ENCODE peak calls at places on chromosome 6, in ten cellular contexts. J is tibial nerve; F is upper lobe of right lung; Y is IMR-90; S is PC-9; H is neuronal stem cell; P is neural progenitor cell; B is right atrium auricular region; Z is heart left ventricle; D is CD8-positive, alpha-beta memory T cell. N is an unnamed sample. For H3K4me1 and H3K27me3, the result is how much of the 10 kb centered on the place peaks cover.

GRCh38 chr6:4608361-4609115 is 167.7 kb upstream of the CDYL start:
- DNase-seq in F (no peak), P (no peak), H (no peak), J (no peak), Z (no peak), Y (no peak), B (no peak), S (no peak), D (no peak), N (no peak)

GRCh38 chr6:143700684-143701342 is 23.0 kb downstream of the PHACTR2 start:
- DNase-seq in H (no peak), S (no peak), Z (peak), F (no peak), D (no peak), Y (peak), P (no peak), J (no peak), B (no peak), N (no peak)

GRCh38 chr6:154302111-154302752 is 54.4 kb downstream of the IPCEF1 start:
- DNase-seq in D (no peak), S (no peak), P (no peak), F (no peak), J (no peak), B (no peak), Y (peak), H (no peak), Z (no peak), N (no peak)

GRCh38 chr6:3841711-3842565 is 7.2 kb upstream of the FAM50B start:
- DNase-seq in S (peak), F (no peak), Z (no peak), B (no peak), D (no peak), Y (peak), H (no peak), P (no peak), J (no peak), N (no peak)

GRCh38 chr6:143060806-143061596 is at the start of gene AIG1:
- DNase-seq in F (no peak), Z (no peak), S (no peak), J (peak), H (peak), B (peak), P (peak), D (peak), Y (no peak), N (peak)

GRCh38 chr6:64258302-64258701 is 622.7 kb downstream of the PHF3 start:
- DNase-seq in H (no peak), D (no peak), S (no peak), B (no peak), F (no peak), J (no peak), Y (no peak), P (no peak), Z (no peak), N (no peak)

GRCh38 chr6:81769834-81770233 is 17.4 kb upstream of the TENT5A start:
- DNase-seq in D (no peak), J (no peak), H (no peak), P (peak), B (no peak), F (no peak), Y (peak), Z (no peak), S (no peak), N (no peak)

GRCh38 chr6:75157336-75157735 is 48.5 kb downstream of the COL12A1 start:
- DNase-seq in Y (no peak), B (no peak), D (no peak), H (no peak), F (no peak), J (no peak), P (no peak), S (no peak), Z (no peak), N (no peak)

GRCh38 chr6:37482356-37483292 is 17.1 kb downstream of the CCDC167 start:
- DNase-seq in H (no peak), Y (no peak), P (no peak), J (no peak), F (no peak), S (no peak), D (no peak), Z (no peak), B (no peak), N (no peak)

GRCh38 chr6:963456-963855 is 270.5 kb upstream of the EXOC2 start:
- DNase-seq in P (no peak), H (no peak), Z (no peak), S (no peak), Y (no peak), J (no peak), D (no peak), B (no peak), F (no peak), N (no peak)

GRCh38 chr6:118382126-118382525 is 166.0 kb upstream of the PLN start:
- DNase-seq in B (no peak), S (no peak), P (no peak), F (no peak), J (no peak), H (no peak), Z (no peak), D (no peak), Y (no peak), N (no peak)

GRCh38 chr6:12467706-12468670 is 177.8 kb downstream of the EDN1 start:
- DNase-seq in Y (peak), D (no peak), B (no peak), J (no peak), S (no peak), F (no peak), H (no peak), Z (no peak), P (no peak), N (no peak)

GRCh38 chr6:5967594-5967993 is 39.1 kb downstream of the NRN1 start:
- DNase-seq in P (no peak), S (no peak), D (no peak), Y (no peak), F (no peak), B (no peak), Z (no peak), H (no peak), J (no peak), N (no peak)

GRCh38 chr6:12751694-12752304 is 35.2 kb downstream of the PHACTR1 start:
- DNase-seq in P (peak), S (peak), B (no peak), H (peak), D (no peak), Y (peak), Z (peak), F (no peak), J (no peak), N (no peak)

GRCh38 chr6:766625-767024 is 73.7 kb upstream of the EXOC2 start:
- DNase-seq in Y (no peak), P (no peak), H (no peak), Z (no peak), J (no peak), F (no peak), D (no peak), B (no peak), S (no peak), N (no peak)

GRCh38 chr6:26286168-26286854 is 78.7 kb upstream of the BTN3A2 start:
- DNase-seq in B (peak), H (peak), P (peak), S (peak), J (peak), F (peak), Y (peak), D (peak), Z (peak), N (peak)

GRCh38 chr6:5998236-5998635 is 8.5 kb downstream of the NRN1 start:
- DNase-seq in S (no peak), F (no peak), P (peak), Z (no peak), H (no peak), D (no peak), Y (no peak), B (no peak), J (no peak), N (no peak)

GRCh38 chr6:151577257-151577656 is 83.4 kb downstream of the CCDC170 start:
- DNase-seq in Z (no peak), J (no peak), Y (no peak), P (no peak), F (no peak), B (no peak), D (no peak), S (no peak), H (no peak), N (no peak)

GRCh38 chr6:110646951-110647910 is 168.0 kb downstream of the CDK19 start:
- DNase-seq in D (no peak), F (no peak), P (peak), Y (no peak), J (no peak), Z (no peak), S (no peak), B (no peak), H (no peak), N (no peak)

GRCh38 chr6:154053141-154053540 is 14.1 kb downstream of the OPRM1 start:
- DNase-seq in J (no peak), H (no peak), Z (no peak), B (no peak), S (no peak), D (no peak), F (no peak), P (no peak), Y (no peak), N (no peak)

GRCh38 chr6:158575550-158575949 is 15.7 kb downstream of the TMEM181 start:
- DNase-seq in B (no peak), J (no peak), Y (no peak), Z (no peak), H (no peak), D (no peak), S (no peak), P (no peak), F (no peak), N (no peak)

GRCh38 chr6:9621276-9621675 is 793.6 kb downstream of the TFAP2A start:
- DNase-seq in S (no peak), Y (peak), B (no peak), P (no peak), F (no peak), D (no peak), J (no peak), Z (no peak), H (no peak), N (no peak)

GRCh38 chr6:6811151-6812002 is 222.9 kb downstream of the LY86 start:
- DNase-seq in J (no peak), S (peak), D (peak), P (peak), F (no peak), H (no peak), Z (no peak), Y (peak), B (no peak), N (no peak)

GRCh38 chr6:54737247-54737646 is 109.3 kb upstream of the FAM83B start:
- DNase-seq in P (peak), B (no peak), J (no peak), S (no peak), Z (no peak), D (no peak), Y (no peak), H (no peak), F (peak), N (peak)

GRCh38 chr6:56040271-56040670 is 164.9 kb upstream of the BMP5 start:
- DNase-seq in J (no peak), Y (peak), S (no peak), B (no peak), H (no peak), F (no peak), D (no peak), P (no peak), Z (no peak), N (no peak)

GRCh38 chr6:136445063-136445462 is 105.2 kb downstream of the MAP7 start:
- DNase-seq in J (no peak), F (no peak), Y (no peak), S (no peak), D (no peak), B (no peak), P (no peak), H (no peak), Z (no peak), N (no peak)

GRCh38 chr6:146354451-146354850 is 189.2 kb upstream of the RAB32 start:
- DNase-seq in J (no peak), H (no peak), S (no peak), P (no peak), D (no peak), Z (no peak), B (no peak), Y (no peak), F (no peak), N (no peak)

GRCh38 chr6:93784794-93785757 is 365.7 kb upstream of the EPHA7 start:
- DNase-seq in Z (no peak), D (no peak), S (peak), F (no peak), H (no peak), Y (no peak), J (no peak), B (no peak), P (peak), N (no peak)

GRCh38 chr6:150661608-150662007 is 61.9 kb downstream of the PLEKHG1 start:
- DNase-seq in J (no peak), Z (no peak), S (no peak), F (no peak), B (no peak), P (no peak), Y (no peak), D (no peak), H (no peak), N (no peak)

GRCh38 chr6:48986105-48986504 is 476.9 kb downstream of the MMUT start:
- DNase-seq in P (no peak), D (no peak), F (no peak), B (no peak), S (no peak), Y (no peak), Z (no peak), H (no peak), J (no peak), N (no peak)

GRCh38 chr6:72466971-72467566 is 154.8 kb upstream of the KCNQ5 start:
- DNase-seq in F (no peak), Z (no peak), S (no peak), J (no peak), P (no peak), H (no peak), Y (no peak), B (no peak), D (no peak), N (no peak)

GRCh38 chr6:7803219-7803618 is 77.3 kb downstream of the BMP6 start:
- DNase-seq in S (no peak), D (no peak), P (no peak), F (no peak), Y (no peak), Z (no peak), J (no peak), B (no peak), H (no peak), N (no peak)

GRCh38 chr6:34652263-34652662 is 44.3 kb downstream of the ILRUN start:
- DNase-seq in D (no peak), B (no peak), J (no peak), P (no peak), H (no peak), Z (no peak), S (no peak), F (no peak), Y (no peak), N (no peak)

GRCh38 chr6:34657037-34657306 is 39.6 kb downstream of the ILRUN start:
- DNase-seq in Z (no peak), J (no peak), F (no peak), D (no peak), H (no peak), B (no peak), S (no peak), P (no peak), Y (no peak), N (no peak)

GRCh38 chr6:34650823-34651222 is 45.7 kb downstream of the ILRUN start:
- DNase-seq in Y (no peak), H (no peak), D (no peak), S (no peak), P (no peak), J (no peak), Z (no peak), F (no peak), B (no peak), N (no peak)

GRCh38 chr6:34656378-34657036 is 40.1 kb downstream of the ILRUN start:
- DNase-seq in J (no peak), H (no peak), D (peak), Z (no peak), Y (peak), B (no peak), F (no peak), S (no peak), P (no peak), N (no peak)

GRCh38 chr6:34654061-34654460 is 42.5 kb downstream of the ILRUN start:
- DNase-seq in P (no peak), Z (no peak), H (no peak), S (no peak), Y (no peak), J (no peak), F (no peak), D (no peak), B (no peak), N (no peak)
- H3K4me1 ChIP-seq in P (under half), Z (under half), H (under half), S (half or more), Y (under half), J (under half), F (under half), D (under half), B (under half), N (under half)

GRCh38 chr6:41638801-41639555 is 710 bp downstream of the MDFI start:
- DNase-seq in Z (no peak), F (no peak), P (peak), H (peak), B (no peak), D (no peak), Y (no peak), S (no peak), J (no peak), N (peak)

GRCh38 chr6:41638002-41638800 is at the start of gene MDFI:
- DNase-seq in Z (no peak), P (peak), D (no peak), B (no peak), J (no peak), Y (no peak), S (no peak), H (peak), F (no peak), N (peak)

GRCh38 chr6:41635365-41635764 is 2.9 kb upstream of the MDFI start:
- DNase-seq in S (no peak), Y (no peak), P (no peak), B (no peak), J (no peak), H (no peak), F (peak), Z (no peak), D (no peak), N (no peak)

GRCh38 chr6:41636803-41637178 is 1.5 kb upstream of the MDFI start:
- DNase-seq in S (peak), B (no peak), Z (no peak), Y (no peak), P (peak), D (no peak), J (no peak), H (no peak), F (peak), N (no peak)

DNA sequence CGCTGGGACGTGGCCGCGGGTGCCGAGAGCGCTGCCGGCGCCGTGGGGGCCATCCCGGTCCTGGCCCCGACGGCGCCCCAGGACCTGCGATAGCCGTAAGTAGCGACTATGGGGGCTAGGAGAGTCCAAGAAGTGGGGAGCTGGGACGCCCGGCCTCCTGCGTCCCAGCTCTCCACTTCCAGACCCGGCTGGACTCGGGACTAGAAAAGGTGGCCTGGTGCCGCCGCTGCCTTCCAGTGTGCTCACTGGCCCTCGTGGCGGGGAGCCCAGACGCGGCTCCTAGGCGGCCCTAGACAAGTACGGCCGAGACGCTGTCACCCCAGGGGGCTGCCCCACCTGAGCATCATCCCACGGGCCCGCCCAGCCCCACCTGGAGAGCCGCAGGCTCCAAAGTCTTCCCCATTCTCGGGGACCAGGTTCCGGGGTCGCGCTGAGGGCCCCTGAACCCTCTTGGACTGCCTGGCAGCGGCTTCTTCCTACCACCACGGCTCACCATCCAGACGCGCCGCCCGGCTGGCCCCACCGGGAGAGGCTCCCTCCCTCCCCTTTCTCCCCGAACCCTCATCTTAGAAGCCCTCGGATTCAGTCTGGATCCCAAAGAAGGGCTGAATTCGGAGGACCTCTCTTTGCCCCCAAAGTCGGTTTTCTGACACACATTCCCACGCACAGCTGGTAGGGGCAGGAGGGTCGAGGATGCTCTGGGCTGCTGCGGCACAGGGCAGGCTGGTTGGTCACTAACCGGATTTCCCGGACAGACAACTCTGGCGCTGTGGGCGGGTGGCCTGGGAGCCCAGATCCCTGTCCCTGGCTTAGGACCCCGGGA is 878 bp upstream of the MDFI start:
- DNase-seq in J (no peak), Y (no peak), F (no peak), H (no peak), B (no peak), Z (no peak), D (no peak), S (peak), P (peak), N (no peak)
- H3K27me3 ChIP-seq in J (under half), Y (half or more), F (under half), H (under half), B (under half), Z (under half), D (under half), S (under half), P (half or more), N (under half)

DNA sequence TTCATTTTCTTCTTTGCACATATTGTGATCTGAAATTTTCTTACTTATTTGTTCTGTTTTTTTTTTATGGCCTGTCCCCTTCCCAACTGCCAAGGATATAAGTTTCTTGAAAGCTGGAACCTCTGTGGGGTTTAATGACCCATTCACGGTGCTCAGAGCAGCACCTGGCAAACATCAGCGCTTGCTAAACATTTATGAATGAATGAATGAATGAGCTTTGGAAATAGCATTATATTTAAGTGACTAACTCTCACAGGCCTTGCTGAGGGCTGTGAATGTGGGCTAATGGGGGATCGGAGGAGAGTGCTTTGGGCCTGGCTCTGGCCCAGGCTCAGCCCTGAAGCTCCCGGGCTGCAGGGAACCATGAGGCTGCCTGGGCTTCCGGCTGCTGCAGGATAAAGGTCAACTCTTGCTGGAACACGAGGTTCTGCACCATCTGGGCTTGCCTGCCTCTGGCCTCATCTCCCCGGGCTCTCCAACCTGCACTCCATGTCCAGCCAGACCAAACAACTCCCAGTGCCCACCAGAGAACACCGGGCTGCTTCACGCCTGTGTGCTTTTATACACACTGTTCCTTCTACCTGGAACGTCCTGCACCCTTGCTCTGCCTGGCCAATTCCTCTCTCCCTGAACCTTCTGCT is 14.6 kb upstream of the ARMC12 start:
- DNase-seq in Z (peak), P (no peak), F (peak), B (no peak), H (no peak), S (no peak), J (peak), Y (no peak), D (no peak), N (no peak)
- H3K4me1 ChIP-seq in Z (half or more), P (half or more), F (half or more), B (half or more), H (under half), S (under half), J (half or more), Y (under half), D (half or more), N (under half)

DNA sequence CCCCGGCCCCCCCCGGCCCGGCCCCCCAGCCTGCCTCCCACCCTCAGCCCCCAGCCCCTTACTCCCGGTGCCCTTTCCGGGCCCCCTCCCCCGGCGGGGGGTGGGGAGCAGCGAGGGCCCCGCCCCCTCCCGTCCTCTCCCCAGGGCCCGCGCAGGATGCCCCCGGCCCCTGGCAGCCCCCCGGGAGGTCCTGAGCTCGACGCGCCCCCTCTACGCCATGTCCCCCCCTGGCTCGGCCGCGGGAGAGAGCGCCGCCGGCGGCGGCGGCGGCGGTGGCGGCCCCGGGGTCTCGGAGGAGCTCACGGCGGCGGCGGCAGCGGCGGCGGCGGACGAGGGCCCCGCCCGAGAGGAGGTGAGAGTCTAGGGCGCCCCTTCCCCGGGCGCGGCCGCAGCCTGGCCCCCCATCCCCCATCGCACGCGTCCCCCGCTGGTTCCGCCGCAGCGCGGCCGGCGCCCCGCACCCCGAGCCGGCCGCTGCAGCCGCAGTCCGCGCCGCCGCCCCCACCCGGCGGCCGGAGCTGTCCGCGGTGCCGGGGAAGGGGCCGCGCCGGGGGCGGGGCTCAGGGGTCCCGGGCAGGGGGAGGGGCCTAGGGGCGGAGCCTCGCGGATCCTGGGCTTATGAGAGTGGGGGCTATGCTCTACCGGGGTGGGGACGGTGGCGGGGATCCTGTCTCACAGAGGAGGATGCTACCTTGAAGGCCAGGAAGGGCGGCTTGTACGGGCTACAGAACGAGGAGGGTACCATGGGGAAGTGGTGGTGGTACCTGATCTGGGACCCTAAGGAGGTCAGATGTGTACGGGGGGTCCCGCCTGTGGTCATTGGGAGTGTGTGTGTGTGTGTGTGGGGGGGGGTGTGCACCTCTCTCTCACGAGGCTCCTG is 516 bp downstream of the TMEM151B start:
- DNase-seq in F (no peak), S (no peak), J (no peak), D (no peak), Z (no peak), P (peak), Y (no peak), B (no peak), H (peak), N (peak)
- H3K27me3 ChIP-seq in F (under half), S (under half), J (half or more), D (half or more), Z (under half), P (under half), Y (half or more), B (under half), H (under half), N (under half)

N was measured in HAP-1.